ENCODE peak calls at places on chromosome 10, in ten cellular contexts. One of them, this sample, is unnamed.

GRCh38 chr10:111137587-111137986 is 60.8 kb downstream of the ADRA2A start:
- DNase-seq in foreskin fibroblast: no peak
- DNase-seq in ascending aorta: no peak
- DNase-seq in CD4-positive, alpha-beta memory T cell: no peak
- DNase-seq in iPS DF 6.9: no peak
- DNase-seq in OCI-LY7: no peak
- DNase-seq in astrocyte of the spinal cord: no peak
- DNase-seq in tibial artery: no peak
- DNase-seq in HCT116: no peak
- DNase-seq in SJSA1: no peak
- DNase-seq in this sample: no peak

GRCh38 chr10:121662531-121662930 is 64.3 kb upstream of the FGFR2 start:
- DNase-seq in foreskin fibroblast: no peak
- DNase-seq in ascending aorta: no peak
- DNase-seq in CD4-positive, alpha-beta memory T cell: no peak
- DNase-seq in iPS DF 6.9: no peak
- DNase-seq in OCI-LY7: no peak
- DNase-seq in astrocyte of the spinal cord: no peak
- DNase-seq in tibial artery: no peak
- DNase-seq in HCT116: no peak
- DNase-seq in SJSA1: no peak
- DNase-seq in this sample: no peak

GRCh38 chr10:13608246-13608853 is 21.6 kb downstream of the PRPF18 start:
- DNase-seq in foreskin fibroblast: peak; percentile 9
- DNase-seq in ascending aorta: no peak
- DNase-seq in CD4-positive, alpha-beta memory T cell: no peak
- DNase-seq in iPS DF 6.9: no peak
- DNase-seq in OCI-LY7: no peak
- DNase-seq in astrocyte of the spinal cord: peak; percentile 32
- DNase-seq in tibial artery: no peak
- DNase-seq in HCT116: no peak
- DNase-seq in SJSA1: no peak
- DNase-seq in this sample: no peak

GRCh38 chr10:98423691-98424120 is 8.7 kb upstream of the PYROXD2 start:
- DNase-seq in foreskin fibroblast: no peak
- DNase-seq in ascending aorta: no peak
- DNase-seq in CD4-positive, alpha-beta memory T cell: no peak
- DNase-seq in iPS DF 6.9: no peak
- DNase-seq in OCI-LY7: peak; percentile 68
- DNase-seq in astrocyte of the spinal cord: no peak
- DNase-seq in tibial artery: no peak
- DNase-seq in HCT116: no peak
- DNase-seq in SJSA1: no peak
- DNase-seq in this sample: no peak

GRCh38 chr10:43124094-43124521 is 14.1 kb upstream of the CSGALNACT2 start:
- DNase-seq in foreskin fibroblast: no peak
- DNase-seq in ascending aorta: no peak
- DNase-seq in CD4-positive, alpha-beta memory T cell: no peak
- DNase-seq in iPS DF 6.9: no peak
- DNase-seq in OCI-LY7: no peak
- DNase-seq in astrocyte of the spinal cord: no peak
- DNase-seq in tibial artery: no peak
- DNase-seq in HCT116: no peak
- DNase-seq in SJSA1: no peak
- DNase-seq in this sample: no peak

GRCh38 chr10:95837783-95838182 is 70.0 kb upstream of the CC2D2B start:
- DNase-seq in foreskin fibroblast: no peak
- DNase-seq in ascending aorta: no peak
- DNase-seq in CD4-positive, alpha-beta memory T cell: no peak
- DNase-seq in iPS DF 6.9: no peak
- DNase-seq in OCI-LY7: peak; percentile 65
- DNase-seq in astrocyte of the spinal cord: no peak
- DNase-seq in tibial artery: peak; percentile 42
- DNase-seq in HCT116: no peak
- DNase-seq in SJSA1: no peak
- DNase-seq in this sample: no peak

GRCh38 chr10:131983780-131984179 is 2.1 kb upstream of the BNIP3 start:
- DNase-seq in foreskin fibroblast: peak; percentile 96
- DNase-seq in ascending aorta: no peak
- DNase-seq in CD4-positive, alpha-beta memory T cell: no peak
- DNase-seq in iPS DF 6.9: no peak
- DNase-seq in OCI-LY7: no peak
- DNase-seq in astrocyte of the spinal cord: peak; percentile 92
- DNase-seq in tibial artery: no peak
- DNase-seq in HCT116: no peak
- DNase-seq in SJSA1: peak; percentile 81
- DNase-seq in this sample: no peak

GRCh38 chr10:124665980-124666379 is 78.2 kb downstream of the FAM53B start:
- DNase-seq in foreskin fibroblast: no peak
- DNase-seq in ascending aorta: no peak
- DNase-seq in CD4-positive, alpha-beta memory T cell: no peak
- DNase-seq in iPS DF 6.9: no peak
- DNase-seq in OCI-LY7: no peak
- DNase-seq in astrocyte of the spinal cord: no peak
- DNase-seq in tibial artery: no peak
- DNase-seq in HCT116: no peak
- DNase-seq in SJSA1: no peak
- DNase-seq in this sample: no peak

GRCh38 chr10:71724539-71724938 is 5.0 kb upstream of the C10orf105 start:
- DNase-seq in foreskin fibroblast: no peak
- DNase-seq in ascending aorta: no peak
- DNase-seq in CD4-positive, alpha-beta memory T cell: no peak
- DNase-seq in iPS DF 6.9: no peak
- DNase-seq in OCI-LY7: no peak
- DNase-seq in astrocyte of the spinal cord: no peak
- DNase-seq in tibial artery: no peak
- DNase-seq in HCT116: no peak
- DNase-seq in SJSA1: no peak
- DNase-seq in this sample: no peak

GRCh38 chr10:16996530-16996964 is 133.1 kb downstream of the CUBN start:
- DNase-seq in foreskin fibroblast: peak; percentile 72
- DNase-seq in ascending aorta: no peak
- DNase-seq in CD4-positive, alpha-beta memory T cell: no peak
- DNase-seq in iPS DF 6.9: no peak
- DNase-seq in OCI-LY7: no peak
- DNase-seq in astrocyte of the spinal cord: peak; percentile 51
- DNase-seq in tibial artery: no peak
- DNase-seq in HCT116: no peak
- DNase-seq in SJSA1: no peak
- DNase-seq in this sample: no peak

GRCh38 chr10:110802090-110802489 is 69.6 kb upstream of the PDCD4 start:
- DNase-seq in foreskin fibroblast: peak; percentile 89
- DNase-seq in ascending aorta: no peak
- DNase-seq in CD4-positive, alpha-beta memory T cell: no peak
- DNase-seq in iPS DF 6.9: no peak
- DNase-seq in OCI-LY7: no peak
- DNase-seq in astrocyte of the spinal cord: peak; percentile 64
- DNase-seq in tibial artery: no peak
- DNase-seq in HCT116: no peak
- DNase-seq in SJSA1: peak; percentile 14
- DNase-seq in this sample: no peak

GRCh38 chr10:21912583-21912982 is 90.9 kb downstream of the DNAJC1 start:
- DNase-seq in foreskin fibroblast: peak; percentile 2
- DNase-seq in ascending aorta: no peak
- DNase-seq in CD4-positive, alpha-beta memory T cell: no peak
- DNase-seq in iPS DF 6.9: no peak
- DNase-seq in OCI-LY7: no peak
- DNase-seq in astrocyte of the spinal cord: no peak
- DNase-seq in tibial artery: no peak
- DNase-seq in HCT116: no peak
- DNase-seq in SJSA1: no peak
- DNase-seq in this sample: no peak
- H3K4me3 ChIP-seq in foreskin fibroblast: no peak overlapping the region
- H3K4me3 ChIP-seq in ascending aorta: no peak overlapping the region
- H3K4me3 ChIP-seq in CD4-positive, alpha-beta memory T cell: no peak overlapping the region
- H3K4me3 ChIP-seq in iPS DF 6.9: no peak overlapping the region
- H3K4me3 ChIP-seq in OCI-LY7: no peak overlapping the region
- H3K4me3 ChIP-seq in astrocyte of the spinal cord: no peak overlapping the region
- H3K4me3 ChIP-seq in tibial artery: no peak overlapping the region
- H3K4me3 ChIP-seq in HCT116: no peak overlapping the region
- H3K4me3 ChIP-seq in SJSA1: no peak overlapping the region
- H3K4me3 ChIP-seq in this sample: no peak overlapping the region

DNA sequence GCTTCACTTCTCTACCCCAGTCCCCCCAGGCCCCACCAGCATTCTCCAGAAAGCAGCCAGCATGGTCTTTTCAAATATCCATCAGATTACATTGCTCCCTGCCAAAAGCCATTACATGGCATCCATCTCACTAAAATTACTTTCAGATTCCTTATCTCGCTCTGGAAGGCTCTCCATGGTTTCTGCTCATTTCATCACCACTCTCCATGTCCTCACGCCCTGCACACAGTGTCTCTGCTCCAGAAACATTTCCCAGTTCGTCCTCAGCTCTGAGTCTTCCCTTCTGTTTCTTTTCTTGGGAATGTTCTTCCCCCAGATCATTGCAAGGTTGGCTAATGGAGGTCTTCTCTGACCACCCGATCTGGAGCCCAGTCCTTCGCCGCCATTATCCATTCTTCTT is 499.1 kb downstream of the KCNMA1 start:
- DNase-seq in foreskin fibroblast: no peak
- DNase-seq in ascending aorta: no peak
- DNase-seq in CD4-positive, alpha-beta memory T cell: no peak
- DNase-seq in iPS DF 6.9: no peak
- DNase-seq in OCI-LY7: no peak
- DNase-seq in astrocyte of the spinal cord: no peak
- DNase-seq in tibial artery: no peak
- DNase-seq in HCT116: no peak
- DNase-seq in SJSA1: no peak
- DNase-seq in this sample: no peak
- H3K4me3 ChIP-seq in foreskin fibroblast: no peak overlapping the region
- H3K4me3 ChIP-seq in ascending aorta: no peak overlapping the region
- H3K4me3 ChIP-seq in CD4-positive, alpha-beta memory T cell: no peak overlapping the region
- H3K4me3 ChIP-seq in iPS DF 6.9: no peak overlapping the region
- H3K4me3 ChIP-seq in OCI-LY7: no peak overlapping the region
- H3K4me3 ChIP-seq in astrocyte of the spinal cord: no peak overlapping the region
- H3K4me3 ChIP-seq in tibial artery: no peak overlapping the region
- H3K4me3 ChIP-seq in HCT116: no peak overlapping the region
- H3K4me3 ChIP-seq in SJSA1: no peak overlapping the region
- H3K4me3 ChIP-seq in this sample: no peak overlapping the region

GRCh38 chr10:51083280-51083986 is 9.1 kb downstream of the PRKG1 start:
- DNase-seq in foreskin fibroblast: no peak
- DNase-seq in ascending aorta: no peak
- DNase-seq in CD4-positive, alpha-beta memory T cell: no peak
- DNase-seq in iPS DF 6.9: no peak
- DNase-seq in OCI-LY7: no peak
- DNase-seq in astrocyte of the spinal cord: no peak
- DNase-seq in tibial artery: no peak
- DNase-seq in HCT116: no peak
- DNase-seq in SJSA1: no peak
- DNase-seq in this sample: no peak

GRCh38 chr10:51079331-51079730 is 5.0 kb downstream of the PRKG1 start:
- DNase-seq in foreskin fibroblast: no peak
- DNase-seq in ascending aorta: no peak
- DNase-seq in CD4-positive, alpha-beta memory T cell: no peak
- DNase-seq in iPS DF 6.9: no peak
- DNase-seq in OCI-LY7: no peak
- DNase-seq in astrocyte of the spinal cord: no peak
- DNase-seq in tibial artery: no peak
- DNase-seq in HCT116: no peak
- DNase-seq in SJSA1: no peak
- DNase-seq in this sample: no peak

GRCh38 chr10:51079766-51080165 is 5.5 kb downstream of the PRKG1 start:
- DNase-seq in foreskin fibroblast: no peak
- DNase-seq in ascending aorta: no peak
- DNase-seq in CD4-positive, alpha-beta memory T cell: no peak
- DNase-seq in iPS DF 6.9: no peak
- DNase-seq in OCI-LY7: no peak
- DNase-seq in astrocyte of the spinal cord: no peak
- DNase-seq in tibial artery: no peak
- DNase-seq in HCT116: no peak
- DNase-seq in SJSA1: no peak
- DNase-seq in this sample: no peak

GRCh38 chr10:51085204-51085603 is 10.9 kb downstream of the PRKG1 start:
- DNase-seq in foreskin fibroblast: no peak
- DNase-seq in ascending aorta: no peak
- DNase-seq in CD4-positive, alpha-beta memory T cell: no peak
- DNase-seq in iPS DF 6.9: no peak
- DNase-seq in OCI-LY7: no peak
- DNase-seq in astrocyte of the spinal cord: no peak
- DNase-seq in tibial artery: no peak
- DNase-seq in HCT116: no peak
- DNase-seq in SJSA1: no peak
- DNase-seq in this sample: no peak

DNA sequence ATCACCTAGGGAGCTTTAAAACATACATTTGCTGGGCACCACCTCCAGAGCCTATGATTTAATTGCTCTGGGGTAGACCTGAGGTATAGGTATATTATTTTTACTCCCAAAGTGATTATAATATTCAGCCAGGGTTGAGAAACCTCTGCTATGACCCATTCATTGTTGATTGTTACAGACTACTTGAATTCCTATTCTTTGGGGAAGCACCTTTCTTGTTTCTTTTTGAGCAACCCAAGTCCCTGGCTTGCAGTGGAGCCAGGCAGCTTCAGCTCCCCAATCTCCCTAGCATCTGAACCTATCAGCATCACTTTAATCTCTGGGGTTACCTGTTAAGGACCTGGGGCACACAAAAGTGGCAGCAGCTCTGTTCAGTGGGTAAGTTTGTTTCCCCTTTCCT is 8.6 kb downstream of the PRKG1 start:
- DNase-seq in foreskin fibroblast: no peak
- DNase-seq in ascending aorta: no peak
- DNase-seq in CD4-positive, alpha-beta memory T cell: no peak
- DNase-seq in iPS DF 6.9: no peak
- DNase-seq in OCI-LY7: no peak
- DNase-seq in astrocyte of the spinal cord: no peak
- DNase-seq in tibial artery: no peak
- DNase-seq in HCT116: no peak
- DNase-seq in SJSA1: no peak
- DNase-seq in this sample: no peak
- H3K4me3 ChIP-seq in foreskin fibroblast: no peak overlapping the region
- H3K4me3 ChIP-seq in ascending aorta: no peak overlapping the region
- H3K4me3 ChIP-seq in CD4-positive, alpha-beta memory T cell: no peak overlapping the region
- H3K4me3 ChIP-seq in iPS DF 6.9: no peak overlapping the region
- H3K4me3 ChIP-seq in OCI-LY7: no peak overlapping the region
- H3K4me3 ChIP-seq in astrocyte of the spinal cord: no peak overlapping the region
- H3K4me3 ChIP-seq in tibial artery: peak overlapping the region; percentile 29
- H3K4me3 ChIP-seq in HCT116: no peak overlapping the region
- H3K4me3 ChIP-seq in SJSA1: no peak overlapping the region
- H3K4me3 ChIP-seq in this sample: no peak overlapping the region

DNA sequence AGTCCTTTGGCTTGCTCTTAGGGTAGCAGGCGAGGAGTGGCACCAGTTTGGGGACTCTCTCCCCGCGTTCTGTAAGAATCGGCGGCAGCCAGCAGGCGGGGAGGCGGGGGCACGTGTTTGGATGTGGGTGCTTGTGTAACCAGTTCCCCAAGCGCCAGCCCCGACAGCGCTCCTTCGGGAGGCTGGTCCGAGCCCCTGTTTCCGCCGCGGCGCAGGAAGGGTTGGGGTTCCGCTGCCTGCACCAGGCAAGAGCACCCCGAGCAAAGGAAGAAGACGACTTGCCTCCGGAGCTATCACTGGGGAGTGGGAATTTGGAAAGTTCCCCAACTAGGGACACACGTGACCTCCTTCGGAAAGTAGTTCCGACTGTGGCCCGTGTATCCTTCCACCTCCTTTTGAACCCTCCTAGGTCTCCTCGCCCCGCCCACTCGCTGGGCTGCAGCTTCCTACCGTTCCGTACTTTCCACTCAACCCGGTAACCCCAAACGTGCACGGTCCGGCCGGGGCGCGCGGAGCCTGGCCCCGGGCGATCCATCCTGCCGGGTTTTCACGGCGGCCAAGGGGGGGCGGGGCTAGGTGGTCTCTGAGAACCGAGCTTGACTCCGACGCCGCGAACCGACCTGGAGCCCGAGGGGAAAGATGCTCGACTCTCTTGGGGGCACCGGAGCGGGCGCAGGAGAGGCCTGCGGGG is 1.2 kb downstream of the KLLN start:
- DNase-seq in foreskin fibroblast: peak; percentile 100
- DNase-seq in ascending aorta: peak; percentile 84
- DNase-seq in CD4-positive, alpha-beta memory T cell: peak; percentile 92
- DNase-seq in iPS DF 6.9: peak; percentile 98
- DNase-seq in OCI-LY7: peak; percentile 99
- DNase-seq in astrocyte of the spinal cord: peak; percentile 98
- DNase-seq in tibial artery: peak; percentile 95
- DNase-seq in HCT116: peak; percentile 98
- DNase-seq in SJSA1: peak; percentile 84
- DNase-seq in this sample: peak; percentile 92
- H3K4me3 ChIP-seq in foreskin fibroblast: peak overlapping the region; percentile 98
- H3K4me3 ChIP-seq in ascending aorta: peak overlapping the region; percentile 100
- H3K4me3 ChIP-seq in CD4-positive, alpha-beta memory T cell: peak overlapping the region; percentile 95
- H3K4me3 ChIP-seq in iPS DF 6.9: peak overlapping the region; percentile 63
- H3K4me3 ChIP-seq in OCI-LY7: peak overlapping the region; percentile 96
- H3K4me3 ChIP-seq in astrocyte of the spinal cord: peak overlapping the region; percentile 85
- H3K4me3 ChIP-seq in tibial artery: peak overlapping the region; percentile 97
- H3K4me3 ChIP-seq in HCT116: peak overlapping the region; percentile 84
- H3K4me3 ChIP-seq in SJSA1: peak overlapping the region; percentile 94
- H3K4me3 ChIP-seq in this sample: peak overlapping the region; percentile 92